ENCODE peak calls at places on chromosomes 6 and 20, in ten cellular contexts. A is CD8-positive, alpha-beta T cell; N is MM.1S; Q is uterus; Z is suprapubic skin; F is cardiac muscle cell; J is CD8-positive, alpha-beta memory T cell; G is H9; B is K562; M is A549. O is an unnamed sample. For H3K4me1, the result is how much of the 10 kb centered on the place peaks cover.

GRCh38 chr20:46206025-46206424 is 87.9 kb downstream of the CD40 start:
- DNase-seq in A (no peak), N (no peak), Q (no peak), Z (no peak), F (no peak), J (no peak), G (no peak), B (peak), M (peak), O (no peak)

GRCh38 chr20:7856756-7857155 is 83.5 kb downstream of the HAO1 start:
- DNase-seq in A (no peak), N (no peak), Q (no peak), Z (no peak), F (no peak), J (no peak), G (no peak), B (no peak), M (no peak), O (peak)

GRCh38 chr6:85677243-85677956 is 34.7 kb upstream of the SYNCRIP start:
- DNase-seq in A (no peak), N (no peak), Q (no peak), Z (no peak), F (no peak), J (no peak), G (no peak), B (no peak), M (no peak), O (peak)

GRCh38 chr20:33926425-33926824 is 67.3 kb upstream of the RALY start:
- DNase-seq in A (no peak), N (no peak), Q (no peak), Z (no peak), F (no peak), J (no peak), G (no peak), B (no peak), M (no peak), O (no peak)

GRCh38 chr6:104606361-104606760 is 253.4 kb downstream of the HACE1 start:
- DNase-seq in A (no peak), N (no peak), Q (no peak), Z (no peak), F (no peak), J (no peak), G (peak), B (no peak), M (no peak), O (no peak)

GRCh38 chr6:166488081-166488685 is 98.3 kb downstream of the RAMACL start:
- DNase-seq in A (peak), N (peak), Q (no peak), Z (peak), F (no peak), J (peak), G (no peak), B (no peak), M (no peak), O (no peak)

GRCh38 chr20:15637971-15638754 is 935.1 kb downstream of the KIF16B start:
- DNase-seq in A (no peak), N (no peak), Q (no peak), Z (no peak), F (peak), J (no peak), G (peak), B (no peak), M (no peak), O (no peak)

GRCh38 chr6:83884523-83884922 is 25.0 kb downstream of the CYB5R4 start:
- DNase-seq in A (no peak), N (peak), Q (no peak), Z (no peak), F (peak), J (peak), G (no peak), B (peak), M (peak), O (peak)

GRCh38 chr6:135871296-135871695 is 19.8 kb downstream of the PDE7B start:
- DNase-seq in A (no peak), N (no peak), Q (no peak), Z (no peak), F (no peak), J (no peak), G (no peak), B (no peak), M (no peak), O (no peak)

GRCh38 chr6:166330612-166331011 is 11.7 kb downstream of the SFT2D1 start:
- DNase-seq in A (no peak), N (no peak), Q (no peak), Z (no peak), F (peak), J (no peak), G (peak), B (peak), M (peak), O (no peak)

GRCh38 chr6:161058746-161059145 is 67.2 kb downstream of the MAP3K4 start:
- DNase-seq in A (no peak), N (no peak), Q (no peak), Z (no peak), F (no peak), J (no peak), G (no peak), B (no peak), M (no peak), O (no peak)

GRCh38 chr6:30690403-30691207 is at the start of gene NRM:
- DNase-seq in A (peak), N (peak), Q (peak), Z (peak), F (peak), J (peak), G (peak), B (peak), M (peak), O (peak)

GRCh38 chr6:10528170-10528981 is 7.2 kb downstream of the GCNT2 start:
- DNase-seq in A (peak), N (peak), Q (no peak), Z (no peak), F (no peak), J (peak), G (peak), B (no peak), M (peak), O (peak)

GRCh38 chr6:41901882-41902519 is 6.8 kb upstream of the USP49 start:
- DNase-seq in A (peak), N (no peak), Q (no peak), Z (no peak), F (no peak), J (peak), G (peak), B (peak), M (no peak), O (peak)

GRCh38 chr6:15299430-15300131 is 53.7 kb downstream of the JARID2 start:
- DNase-seq in A (peak), N (peak), Q (no peak), Z (no peak), F (no peak), J (peak), G (no peak), B (peak), M (no peak), O (peak)

GRCh38 chr20:57160985-57161384 is 105.5 kb downstream of the BMP7 start:
- DNase-seq in A (no peak), N (peak), Q (no peak), Z (no peak), F (no peak), J (no peak), G (no peak), B (no peak), M (no peak), O (no peak)

GRCh38 chr20:4726710-4727391 is 5.1 kb downstream of the PRND start:
- DNase-seq in A (no peak), N (no peak), Q (no peak), Z (no peak), F (peak), J (peak), G (no peak), B (no peak), M (no peak), O (peak)

GRCh38 chr6:105790635-105791034 is 295.5 kb upstream of the PRDM1 start:
- DNase-seq in A (no peak), N (no peak), Q (no peak), Z (no peak), F (no peak), J (no peak), G (no peak), B (peak), M (no peak), O (peak)

GRCh38 chr6:147322299-147323162 is 118.3 kb downstream of the STXBP5 start:
- DNase-seq in A (no peak), N (no peak), Q (no peak), Z (no peak), F (no peak), J (peak), G (no peak), B (no peak), M (no peak), O (no peak)

GRCh38 chr20:20130399-20130798 is 78.1 kb downstream of the CFAP61 start:
- DNase-seq in A (no peak), N (peak), Q (no peak), Z (no peak), F (no peak), J (no peak), G (no peak), B (no peak), M (no peak), O (peak)

GRCh38 chr6:110389689-110390382 is 25.5 kb downstream of the DDO start:
- DNase-seq in A (no peak), N (peak), Q (no peak), Z (no peak), F (no peak), J (no peak), G (no peak), B (no peak), M (no peak), O (peak)

GRCh38 chr6:72206606-72207005 is 320.3 kb downstream of the RIMS1 start:
- DNase-seq in A (no peak), N (no peak), Q (no peak), Z (no peak), F (no peak), J (no peak), G (peak), B (no peak), M (no peak), O (no peak)

GRCh38 chr6:165628955-165629354 is 34.1 kb downstream of the PDE10A start:
- DNase-seq in A (no peak), N (no peak), Q (no peak), Z (no peak), F (no peak), J (no peak), G (no peak), B (no peak), M (no peak), O (no peak)

GRCh38 chr6:111620168-111620567 is 14.5 kb upstream of the TRAF3IP2 start:
- DNase-seq in A (no peak), N (no peak), Q (no peak), Z (no peak), F (no peak), J (no peak), G (no peak), B (no peak), M (no peak), O (no peak)

GRCh38 chr6:119307041-119307440 is 42.5 kb downstream of the MAN1A1 start:
- DNase-seq in A (no peak), N (no peak), Q (no peak), Z (no peak), F (no peak), J (no peak), G (no peak), B (no peak), M (no peak), O (no peak)

GRCh38 chr6:3159805-3160781 is 2.7 kb upstream of the TUBB2A start:
- DNase-seq in A (peak), N (no peak), Q (no peak), Z (peak), F (peak), J (peak), G (peak), B (peak), M (no peak), O (peak)

GRCh38 chr20:51725584-51726176 is 42.5 kb downstream of the ATP9A start:
- DNase-seq in A (no peak), N (no peak), Q (no peak), Z (no peak), F (no peak), J (no peak), G (no peak), B (no peak), M (no peak), O (no peak)

GRCh38 chr6:111800468-111800760 is 72.8 kb downstream of the FYN start:
- DNase-seq in A (no peak), N (no peak), Q (no peak), Z (no peak), F (no peak), J (no peak), G (no peak), B (no peak), M (no peak), O (no peak)

GRCh38 chr20:59305898-59306640 is 5.7 kb downstream of the EDN3 start:
- DNase-seq in A (no peak), N (no peak), Q (no peak), Z (no peak), F (no peak), J (no peak), G (no peak), B (no peak), M (no peak), O (no peak)

GRCh38 chr6:24910850-24911712 is 24.7 kb downstream of the RIPOR2 start:
- DNase-seq in A (no peak), N (no peak), Q (peak), Z (peak), F (peak), J (peak), G (peak), B (no peak), M (no peak), O (peak)

GRCh38 chr6:108988291-108988690 is 106.4 kb downstream of the SESN1 start:
- DNase-seq in A (no peak), N (no peak), Q (no peak), Z (no peak), F (no peak), J (no peak), G (no peak), B (no peak), M (no peak), O (no peak)

GRCh38 chr20:36569847-36570429 is 3.5 kb upstream of the TGIF2 start:
- DNase-seq in A (no peak), N (no peak), Q (no peak), Z (no peak), F (no peak), J (no peak), G (peak), B (no peak), M (no peak), O (no peak)

DNA sequence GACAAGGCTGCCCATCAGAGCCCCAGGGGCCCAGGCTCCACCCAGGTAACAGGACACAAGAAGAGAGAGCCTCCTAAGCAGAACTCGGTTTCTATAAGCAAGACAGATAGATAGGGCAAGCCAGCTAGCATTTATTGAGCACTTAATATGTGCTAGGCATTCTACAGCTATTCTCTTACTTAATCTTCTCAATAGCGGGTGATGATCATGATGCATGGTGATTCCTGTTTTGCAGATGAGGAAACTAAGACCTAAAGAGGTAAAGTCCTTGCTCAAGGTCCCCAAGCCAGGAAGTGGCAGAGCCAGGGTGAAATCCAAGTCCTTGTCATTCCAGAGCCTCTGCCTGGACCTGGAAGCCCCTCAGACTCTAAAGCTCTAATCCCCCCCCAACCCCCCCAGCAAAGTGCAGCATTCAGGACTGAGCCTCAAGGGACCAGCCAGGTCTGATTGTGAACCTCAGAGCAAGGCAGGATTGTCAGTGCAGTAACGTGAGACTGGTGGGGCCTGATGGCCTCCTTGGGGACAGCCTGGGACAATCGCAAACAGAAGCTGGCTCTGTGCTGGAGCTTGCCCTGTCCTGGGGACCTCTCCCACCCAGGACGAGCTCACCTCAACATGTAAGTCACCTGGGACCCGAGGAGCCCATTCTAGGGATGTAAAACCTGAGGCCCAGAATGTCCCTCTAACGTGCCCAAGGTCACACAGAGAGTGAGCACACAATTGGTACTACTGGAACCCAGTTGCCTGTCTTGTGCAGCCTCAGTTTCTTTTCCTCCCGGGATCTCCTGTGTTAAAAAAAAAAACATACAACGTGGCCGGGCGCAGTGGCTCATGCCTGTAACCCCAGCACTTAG is 48.4 kb upstream of the PTGIS start:
- DNase-seq in A (no peak), N (no peak), Q (no peak), Z (no peak), F (no peak), J (no peak), G (no peak), B (no peak), M (no peak), O (no peak)
- H3K4me1 ChIP-seq in A (under half), N (under half), Q (under half), Z (under half), F (under half), J (under half), G (under half), B (under half), M (under half), O (under half)

GRCh38 chr6:6925391-6926164 is 182.2 kb upstream of the RREB1 start:
- DNase-seq in A (no peak), N (no peak), Q (no peak), Z (no peak), F (no peak), J (no peak), G (no peak), B (no peak), M (no peak), O (no peak)

GRCh38 chr6:6920984-6921313 is 186.8 kb upstream of the RREB1 start:
- DNase-seq in A (no peak), N (no peak), Q (no peak), Z (no peak), F (no peak), J (no peak), G (no peak), B (no peak), M (no peak), O (no peak)

GRCh38 chr6:6924708-6925107 is 183.1 kb upstream of the RREB1 start:
- DNase-seq in A (no peak), N (no peak), Q (no peak), Z (no peak), F (no peak), J (no peak), G (no peak), B (no peak), M (no peak), O (no peak)

GRCh38 chr6:6920114-6920983 is 187.4 kb upstream of the RREB1 start:
- DNase-seq in A (no peak), N (no peak), Q (no peak), Z (no peak), F (no peak), J (no peak), G (no peak), B (no peak), M (no peak), O (no peak)

GRCh38 chr6:6923605-6924004 is 184.2 kb upstream of the RREB1 start:
- DNase-seq in A (no peak), N (no peak), Q (no peak), Z (no peak), F (no peak), J (no peak), G (no peak), B (no peak), M (no peak), O (no peak)
- H3K4me1 ChIP-seq in A (under half), N (under half), Q (under half), Z (under half), F (under half), J (under half), G (under half), B (under half), M (under half), O (under half)

GRCh38 chr6:35401514-35401913 is 50.6 kb upstream of the FANCE start:
- DNase-seq in A (no peak), N (no peak), Q (no peak), Z (no peak), F (no peak), J (no peak), G (no peak), B (no peak), M (no peak), O (no peak)

GRCh38 chr6:35397806-35398418 is 54.2 kb upstream of the FANCE start:
- DNase-seq in A (no peak), N (no peak), Q (no peak), Z (no peak), F (no peak), J (no peak), G (peak), B (no peak), M (no peak), O (no peak)

GRCh38 chr6:35400901-35401311 is 51.2 kb upstream of the FANCE start:
- DNase-seq in A (no peak), N (no peak), Q (no peak), Z (no peak), F (no peak), J (no peak), G (no peak), B (no peak), M (no peak), O (no peak)

GRCh38 chr6:35392773-35393672 is 50.7 kb downstream of the PPARD start:
- DNase-seq in A (no peak), N (no peak), Q (no peak), Z (no peak), F (no peak), J (no peak), G (no peak), B (peak), M (no peak), O (no peak)

DNA sequence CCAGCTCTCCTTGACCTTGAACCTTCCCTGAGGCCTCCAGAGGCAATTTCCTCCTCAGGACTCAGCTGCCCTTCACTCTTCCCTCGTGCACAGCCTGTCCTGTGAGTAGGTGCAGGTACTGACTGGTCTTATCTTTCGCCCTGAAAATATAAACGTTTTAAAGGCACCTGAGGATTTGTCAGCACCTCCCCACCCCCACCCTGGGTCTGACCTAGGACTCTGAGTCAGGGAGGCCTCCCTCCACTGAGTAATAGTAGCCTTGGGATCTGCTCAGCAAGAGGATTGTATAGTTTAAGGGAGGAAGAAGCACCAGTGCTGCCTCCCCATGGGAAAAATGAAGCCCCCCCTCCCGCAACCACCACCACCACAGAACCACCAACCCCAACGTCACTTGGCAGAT is 54.6 kb downstream of the PPARD start:
- DNase-seq in A (no peak), N (no peak), Q (no peak), Z (no peak), F (no peak), J (no peak), G (no peak), B (no peak), M (no peak), O (no peak)
- H3K4me1 ChIP-seq in A (under half), N (under half), Q (under half), Z (under half), F (under half), J (under half), G (under half), B (under half), M (under half), O (under half)

GRCh38 chr6:13700232-13700631 is 11.4 kb downstream of the RANBP9 start:
- DNase-seq in A (no peak), N (no peak), Q (no peak), Z (no peak), F (no peak), J (no peak), G (no peak), B (no peak), M (no peak), O (no peak)
- H3K4me1 ChIP-seq in A (half or more), N (under half), Q (under half), Z (under half), F (under half), J (half or more), G (under half), B (half or more), M (under half), O (under half)

DNA sequence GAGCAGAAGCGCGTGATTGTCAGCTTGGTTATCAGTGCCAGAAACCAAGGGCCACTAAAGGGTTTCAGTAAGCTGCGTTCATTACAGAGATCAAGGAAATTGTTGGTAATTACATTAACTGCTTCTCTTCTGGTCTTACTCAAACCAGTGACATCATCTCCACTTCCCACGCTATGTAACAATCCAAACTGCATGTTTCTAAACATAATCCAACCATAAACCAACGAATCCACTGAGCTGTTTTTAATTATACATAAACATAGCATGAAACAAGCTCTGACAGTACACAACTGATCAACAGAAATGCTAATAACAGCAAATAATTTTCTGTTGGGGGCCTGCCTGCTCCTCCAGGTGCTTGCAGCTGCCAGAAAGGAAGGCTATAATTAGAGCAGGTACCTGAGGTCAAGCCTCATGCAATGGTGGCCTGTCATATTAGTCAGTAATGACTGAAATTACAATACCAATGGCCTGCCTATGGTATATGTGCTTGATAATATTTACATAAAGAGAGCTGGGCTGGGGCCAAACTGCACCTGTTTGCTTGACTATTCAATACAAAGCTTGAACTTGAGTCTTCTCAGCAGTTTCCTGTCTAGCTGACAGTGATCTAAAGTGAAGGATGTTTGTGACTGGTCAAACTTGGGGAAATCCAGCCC is 40.1 kb downstream of the ILRUN start:
- DNase-seq in A (no peak), N (peak), Q (no peak), Z (no peak), F (no peak), J (peak), G (no peak), B (no peak), M (no peak), O (peak)
- H3K4me1 ChIP-seq in A (under half), N (under half), Q (under half), Z (under half), F (under half), J (under half), G (under half), B (half or more), M (half or more), O (half or more)

O was measured in OCI-LY7.